ENCODE peak calls at places on chromosomes 5 and 9, in ten cellular contexts. One of them, this sample, is unnamed.

GRCh38 chr5:138927979-138928378 is 52.8 kb upstream of the LRRTM2 start:
- DNase-seq in AG10803: no peak
- DNase-seq in HFF-Myc: no peak
- DNase-seq in WERI-Rb-1: no peak
- DNase-seq in epithelial cell of esophagus: no peak
- DNase-seq in cardiac fibroblast: peak
- DNase-seq in A549: no peak
- DNase-seq in SK-N-SH: peak
- DNase-seq in cardiac muscle cell: peak
- DNase-seq in H1: no peak
- DNase-seq in this sample: peak

GRCh38 chr5:181047921-181048320 is 7.9 kb downstream of the BTNL9 start:
- DNase-seq in AG10803: no peak
- DNase-seq in HFF-Myc: no peak
- DNase-seq in WERI-Rb-1: no peak
- DNase-seq in epithelial cell of esophagus: no peak
- DNase-seq in cardiac fibroblast: no peak
- DNase-seq in A549: no peak
- DNase-seq in SK-N-SH: no peak
- DNase-seq in cardiac muscle cell: no peak
- DNase-seq in H1: peak
- DNase-seq in this sample: no peak

GRCh38 chr9:125519741-125520140 is 187.3 kb downstream of the MAPKAP1 start:
- DNase-seq in AG10803: no peak
- DNase-seq in HFF-Myc: no peak
- DNase-seq in WERI-Rb-1: no peak
- DNase-seq in epithelial cell of esophagus: no peak
- DNase-seq in cardiac fibroblast: no peak
- DNase-seq in A549: no peak
- DNase-seq in SK-N-SH: no peak
- DNase-seq in cardiac muscle cell: no peak
- DNase-seq in H1: no peak
- DNase-seq in this sample: no peak

GRCh38 chr9:38141751-38142150 is 72.7 kb upstream of the SHB start:
- DNase-seq in AG10803: peak
- DNase-seq in HFF-Myc: peak
- DNase-seq in WERI-Rb-1: no peak
- DNase-seq in epithelial cell of esophagus: peak
- DNase-seq in cardiac fibroblast: peak
- DNase-seq in A549: no peak
- DNase-seq in SK-N-SH: no peak
- DNase-seq in cardiac muscle cell: no peak
- DNase-seq in H1: no peak
- DNase-seq in this sample: no peak

GRCh38 chr9:131608469-131609115 is 63.3 kb downstream of the PRRT1B start:
- DNase-seq in AG10803: peak
- DNase-seq in HFF-Myc: peak
- DNase-seq in WERI-Rb-1: no peak
- DNase-seq in epithelial cell of esophagus: peak
- DNase-seq in cardiac fibroblast: peak
- DNase-seq in A549: peak
- DNase-seq in SK-N-SH: no peak
- DNase-seq in cardiac muscle cell: peak
- DNase-seq in H1: peak
- DNase-seq in this sample: peak

GRCh38 chr9:89352874-89353649 is 34.8 kb downstream of the SECISBP2 start:
- DNase-seq in AG10803: no peak
- DNase-seq in HFF-Myc: no peak
- DNase-seq in WERI-Rb-1: no peak
- DNase-seq in epithelial cell of esophagus: no peak
- DNase-seq in cardiac fibroblast: no peak
- DNase-seq in A549: no peak
- DNase-seq in SK-N-SH: no peak
- DNase-seq in cardiac muscle cell: no peak
- DNase-seq in H1: no peak
- DNase-seq in this sample: peak

GRCh38 chr5:62488531-62488930 is 76.0 kb downstream of the IPO11 start:
- DNase-seq in AG10803: no peak
- DNase-seq in HFF-Myc: no peak
- DNase-seq in WERI-Rb-1: no peak
- DNase-seq in epithelial cell of esophagus: peak
- DNase-seq in cardiac fibroblast: no peak
- DNase-seq in A549: no peak
- DNase-seq in SK-N-SH: no peak
- DNase-seq in cardiac muscle cell: no peak
- DNase-seq in H1: no peak
- DNase-seq in this sample: no peak

GRCh38 chr9:16126042-16126441 is 573.2 kb downstream of the CCDC171 start:
- DNase-seq in AG10803: no peak
- DNase-seq in HFF-Myc: no peak
- DNase-seq in WERI-Rb-1: no peak
- DNase-seq in epithelial cell of esophagus: no peak
- DNase-seq in cardiac fibroblast: no peak
- DNase-seq in A549: no peak
- DNase-seq in SK-N-SH: no peak
- DNase-seq in cardiac muscle cell: no peak
- DNase-seq in H1: no peak
- DNase-seq in this sample: no peak

GRCh38 chr9:83220737-83221136 is 157.8 kb upstream of the RASEF start:
- DNase-seq in AG10803: peak
- DNase-seq in HFF-Myc: no peak
- DNase-seq in WERI-Rb-1: no peak
- DNase-seq in epithelial cell of esophagus: peak
- DNase-seq in cardiac fibroblast: peak
- DNase-seq in A549: no peak
- DNase-seq in SK-N-SH: no peak
- DNase-seq in cardiac muscle cell: peak
- DNase-seq in H1: no peak
- DNase-seq in this sample: no peak

GRCh38 chr9:83219154-83219923 is 156.4 kb upstream of the RASEF start:
- DNase-seq in AG10803: peak
- DNase-seq in HFF-Myc: no peak
- DNase-seq in WERI-Rb-1: peak
- DNase-seq in epithelial cell of esophagus: peak
- DNase-seq in cardiac fibroblast: peak
- DNase-seq in A549: peak
- DNase-seq in SK-N-SH: peak
- DNase-seq in cardiac muscle cell: peak
- DNase-seq in H1: peak
- DNase-seq in this sample: no peak

GRCh38 chr9:83219924-83220438 is 157.0 kb upstream of the RASEF start:
- DNase-seq in AG10803: no peak
- DNase-seq in HFF-Myc: no peak
- DNase-seq in WERI-Rb-1: no peak
- DNase-seq in epithelial cell of esophagus: peak
- DNase-seq in cardiac fibroblast: no peak
- DNase-seq in A549: no peak
- DNase-seq in SK-N-SH: no peak
- DNase-seq in cardiac muscle cell: no peak
- DNase-seq in H1: no peak
- DNase-seq in this sample: no peak

DNA sequence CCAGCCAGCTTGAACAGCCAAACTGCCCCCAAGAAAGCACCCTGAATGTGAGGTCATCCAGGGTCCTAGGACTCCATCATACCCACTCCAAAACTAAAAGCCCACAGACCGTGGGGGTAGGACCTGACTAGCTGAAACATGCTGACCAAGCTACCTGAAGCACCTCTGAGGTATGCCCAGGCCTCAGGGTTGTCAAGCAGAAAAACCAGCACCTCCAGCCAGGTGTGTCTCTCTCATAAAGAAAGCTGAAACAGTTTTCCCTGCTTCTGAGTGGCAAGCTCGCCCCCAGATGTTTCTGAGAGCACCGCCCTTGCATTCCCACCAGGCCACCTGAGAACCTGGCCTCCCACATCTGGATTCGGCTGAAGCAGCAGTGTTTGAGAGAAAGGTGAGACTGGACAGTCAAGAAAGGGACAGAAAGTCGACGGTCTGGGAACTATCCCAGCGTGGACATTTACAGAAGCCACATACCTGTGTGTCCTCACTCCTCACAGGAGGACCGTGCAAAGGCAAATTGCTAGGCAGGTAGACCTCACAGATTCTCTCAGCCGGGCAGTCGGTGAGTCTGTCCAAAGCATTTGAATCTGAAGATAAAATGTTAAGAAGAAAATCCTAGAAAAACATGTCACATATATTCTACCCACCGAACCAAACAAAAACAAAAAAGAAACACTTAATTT is 155.6 kb upstream of the RASEF start:
- DNase-seq in AG10803: no peak
- DNase-seq in HFF-Myc: no peak
- DNase-seq in WERI-Rb-1: no peak
- DNase-seq in epithelial cell of esophagus: peak
- DNase-seq in cardiac fibroblast: no peak
- DNase-seq in A549: no peak
- DNase-seq in SK-N-SH: no peak
- DNase-seq in cardiac muscle cell: no peak
- DNase-seq in H1: no peak
- DNase-seq in this sample: no peak
- H3K4me3 ChIP-seq in AG10803: peak
- H3K4me3 ChIP-seq in HFF-Myc: no peak
- H3K4me3 ChIP-seq in WERI-Rb-1: no peak
- H3K4me3 ChIP-seq in epithelial cell of esophagus: no peak
- H3K4me3 ChIP-seq in cardiac fibroblast: no peak
- H3K4me3 ChIP-seq in A549: peak
- H3K4me3 ChIP-seq in SK-N-SH: peak
- H3K4me3 ChIP-seq in cardiac muscle cell: peak
- H3K4me3 ChIP-seq in H1: no peak
- H3K4me3 ChIP-seq in this sample: peak

GRCh38 chr5:178232920-178233429 is 373 bp upstream of the PHYKPL start:
- DNase-seq in AG10803: no peak
- DNase-seq in HFF-Myc: no peak
- DNase-seq in WERI-Rb-1: no peak
- DNase-seq in epithelial cell of esophagus: no peak
- DNase-seq in cardiac fibroblast: no peak
- DNase-seq in A549: no peak
- DNase-seq in SK-N-SH: no peak
- DNase-seq in cardiac muscle cell: no peak
- DNase-seq in H1: no peak
- DNase-seq in this sample: no peak

GRCh38 chr5:178231736-178232123 is 872 bp downstream of the PHYKPL start:
- DNase-seq in AG10803: no peak
- DNase-seq in HFF-Myc: no peak
- DNase-seq in WERI-Rb-1: no peak
- DNase-seq in epithelial cell of esophagus: no peak
- DNase-seq in cardiac fibroblast: no peak
- DNase-seq in A549: no peak
- DNase-seq in SK-N-SH: no peak
- DNase-seq in cardiac muscle cell: no peak
- DNase-seq in H1: no peak
- DNase-seq in this sample: no peak

GRCh38 chr5:178234121-178234752 is 1.6 kb upstream of the PHYKPL start:
- DNase-seq in AG10803: no peak
- DNase-seq in HFF-Myc: no peak
- DNase-seq in WERI-Rb-1: no peak
- DNase-seq in epithelial cell of esophagus: no peak
- DNase-seq in cardiac fibroblast: no peak
- DNase-seq in A549: no peak
- DNase-seq in SK-N-SH: no peak
- DNase-seq in cardiac muscle cell: no peak
- DNase-seq in H1: no peak
- DNase-seq in this sample: no peak

GRCh38 chr5:178230879-178231735 is 1.5 kb downstream of the PHYKPL start:
- DNase-seq in AG10803: peak
- DNase-seq in HFF-Myc: no peak
- DNase-seq in WERI-Rb-1: no peak
- DNase-seq in epithelial cell of esophagus: no peak
- DNase-seq in cardiac fibroblast: peak
- DNase-seq in A549: no peak
- DNase-seq in SK-N-SH: no peak
- DNase-seq in cardiac muscle cell: no peak
- DNase-seq in H1: no peak
- DNase-seq in this sample: no peak

DNA sequence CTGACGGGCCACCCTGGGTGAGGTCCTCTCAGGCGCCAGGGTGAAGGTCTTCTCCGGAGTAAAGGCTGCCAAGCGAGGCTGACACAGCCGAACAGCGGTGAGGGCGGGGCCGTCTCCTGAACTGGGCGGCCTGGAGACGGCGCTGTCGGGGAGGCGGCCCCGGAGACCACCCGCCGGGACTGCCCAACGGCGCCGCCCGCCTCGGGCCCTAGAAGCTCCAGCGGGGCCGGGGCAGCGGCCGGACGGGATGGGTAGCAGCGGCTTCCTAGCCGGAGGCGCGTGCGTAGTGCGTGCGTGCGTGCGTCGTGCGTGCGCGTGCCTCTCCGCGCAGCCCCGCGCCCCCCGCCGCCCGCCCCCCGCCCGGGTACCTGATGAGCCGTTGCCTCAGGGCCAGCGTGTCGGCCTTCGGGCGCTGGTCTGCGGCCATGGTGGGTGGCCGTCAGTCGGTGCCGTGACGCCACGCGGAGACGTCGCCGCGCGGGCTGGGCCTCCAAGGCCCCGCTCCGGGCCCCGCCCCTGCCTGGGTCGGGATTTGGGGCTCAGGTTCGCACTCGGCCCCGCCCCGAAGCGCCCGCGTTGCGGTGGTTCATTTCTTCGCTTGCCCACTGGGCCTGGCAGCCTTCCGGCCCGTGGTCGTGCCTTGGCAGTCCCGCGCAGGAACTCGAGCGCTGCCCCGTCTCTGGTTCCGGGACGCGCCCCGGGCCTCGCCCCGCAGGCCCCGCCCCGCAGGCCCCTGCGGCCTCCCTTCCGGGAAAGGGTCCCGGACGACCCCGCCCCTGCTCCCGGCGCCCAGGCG is at the start of gene PHYKPL:
- DNase-seq in AG10803: peak
- DNase-seq in HFF-Myc: no peak
- DNase-seq in WERI-Rb-1: peak
- DNase-seq in epithelial cell of esophagus: peak
- DNase-seq in cardiac fibroblast: peak
- DNase-seq in A549: peak
- DNase-seq in SK-N-SH: peak
- DNase-seq in cardiac muscle cell: peak
- DNase-seq in H1: peak
- DNase-seq in this sample: peak
- TF ChIP-seq CTCF in AG10803: no peak
- TF ChIP-seq CTCF in HFF-Myc: no peak
- TF ChIP-seq CTCF in WERI-Rb-1: no peak
- TF ChIP-seq CTCF in epithelial cell of esophagus: peak
- TF ChIP-seq CTCF in cardiac fibroblast: no peak
- TF ChIP-seq CTCF in A549: no peak
- TF ChIP-seq CTCF in SK-N-SH: peak
- TF ChIP-seq CTCF in cardiac muscle cell: peak
- TF ChIP-seq CTCF in H1: peak
- TF ChIP-seq CTCF in this sample: no peak

GRCh38 chr5:99348597-99348996 is 419.8 kb upstream of the CHD1 start:
- DNase-seq in AG10803: no peak
- DNase-seq in HFF-Myc: no peak
- DNase-seq in WERI-Rb-1: no peak
- DNase-seq in epithelial cell of esophagus: no peak
- DNase-seq in cardiac fibroblast: no peak
- DNase-seq in A549: no peak
- DNase-seq in SK-N-SH: no peak
- DNase-seq in cardiac muscle cell: no peak
- DNase-seq in H1: no peak
- DNase-seq in this sample: no peak
- H3K4me3 ChIP-seq in AG10803: no peak
- H3K4me3 ChIP-seq in HFF-Myc: no peak
- H3K4me3 ChIP-seq in WERI-Rb-1: no peak
- H3K4me3 ChIP-seq in epithelial cell of esophagus: no peak
- H3K4me3 ChIP-seq in cardiac fibroblast: no peak
- H3K4me3 ChIP-seq in A549: no peak
- H3K4me3 ChIP-seq in SK-N-SH: no peak
- H3K4me3 ChIP-seq in cardiac muscle cell: no peak
- H3K4me3 ChIP-seq in H1: no peak
- H3K4me3 ChIP-seq in this sample: no peak

GRCh38 chr5:94329115-94329514 is 289.3 kb downstream of the KIAA0825 start:
- DNase-seq in AG10803: no peak
- DNase-seq in HFF-Myc: no peak
- DNase-seq in WERI-Rb-1: no peak
- DNase-seq in epithelial cell of esophagus: peak
- DNase-seq in cardiac fibroblast: no peak
- DNase-seq in A549: no peak
- DNase-seq in SK-N-SH: no peak
- DNase-seq in cardiac muscle cell: peak
- DNase-seq in H1: no peak
- DNase-seq in this sample: no peak

GRCh38 chr5:94326579-94326978 is 291.8 kb downstream of the KIAA0825 start:
- DNase-seq in AG10803: peak
- DNase-seq in HFF-Myc: no peak
- DNase-seq in WERI-Rb-1: no peak
- DNase-seq in epithelial cell of esophagus: no peak
- DNase-seq in cardiac fibroblast: no peak
- DNase-seq in A549: no peak
- DNase-seq in SK-N-SH: no peak
- DNase-seq in cardiac muscle cell: no peak
- DNase-seq in H1: no peak
- DNase-seq in this sample: no peak
- TF ChIP-seq CTCF in AG10803: peak
- TF ChIP-seq CTCF in HFF-Myc: no peak
- TF ChIP-seq CTCF in WERI-Rb-1: no peak
- TF ChIP-seq CTCF in epithelial cell of esophagus: no peak
- TF ChIP-seq CTCF in cardiac fibroblast: no peak
- TF ChIP-seq CTCF in A549: no peak
- TF ChIP-seq CTCF in SK-N-SH: no peak
- TF ChIP-seq CTCF in cardiac muscle cell: no peak
- TF ChIP-seq CTCF in H1: no peak
- TF ChIP-seq CTCF in this sample: no peak

This sample was measured in coronary artery.